ENCODE peak calls at places on chromosomes 16 and 17, in five cellular contexts. S is heart right ventricle, G is SK-N-SH, W is cardiac muscle cell, B is psoas muscle. T is an unnamed sample.
A peak's percentile ranks its signal among the peaks of the same experiment; 100 is the strongest.

GRCh38 chr16:80319181-80319580 is 221.6 kb upstream of the DYNLRB2 start:
- DNase-seq in W (no peak), S (no peak), B (no peak), G (no peak), T (no peak)

GRCh38 chr17:60529806-60530205 is 3.8 kb upstream of the APPBP2 start:
- DNase-seq in W (no peak), S (no peak), B (no peak), G (no peak), T (no peak)

GRCh38 chr17:48733632-48734327 is 5.2 kb upstream of the HOXB13 start:
- DNase-seq in S (no peak), W (no peak), G (no peak), B (no peak), T (no peak)

GRCh38 chr17:2025220-2025621 is at the start of gene RTN4RL1:
- DNase-seq in W (peak; percentile 63), G (peak; percentile 78), B (peak; percentile 86), S (peak; percentile 76), T (peak; percentile 62)

GRCh38 chr17:58059141-58059540 is 24.1 kb upstream of the DYNLL2 start:
- DNase-seq in W (no peak), G (no peak), S (no peak), B (no peak), T (no peak)

GRCh38 chr16:78096386-78096785 is 3.1 kb upstream of the WWOX start:
- DNase-seq in G (no peak), S (no peak), W (no peak), B (no peak), T (no peak)

GRCh38 chr17:21318439-21318838 is 33.9 kb downstream of the MAP2K3 start:
- DNase-seq in W (no peak), G (no peak), S (no peak), B (peak; percentile 50), T (no peak)

GRCh38 chr17:29250666-29251065 is 4.0 kb downstream of the CRYBA1 start:
- DNase-seq in S (no peak), W (no peak), B (no peak), G (no peak), T (no peak)

GRCh38 chr16:77132051-77132618 is 58.9 kb upstream of the MON1B start:
- DNase-seq in B (no peak), W (no peak), G (no peak), S (no peak), T (no peak)

GRCh38 chr17:75723201-75723930 is 2.1 kb downstream of the ITGB4 start:
- DNase-seq in B (no peak), S (no peak), G (no peak), W (no peak), T (peak; percentile 91)

GRCh38 chr16:89860747-89861304 is 12.6 kb upstream of the TCF25 start:
- DNase-seq in B (peak; percentile 76), G (peak; percentile 95), W (peak; percentile 55), S (peak; percentile 71), T (peak; percentile 65)

GRCh38 chr17:81453712-81454111 is 58.5 kb downstream of the BAHCC1 start:
- DNase-seq in W (no peak), B (no peak), S (no peak), G (no peak), T (no peak)

GRCh38 chr16:47309581-47310312 is 151.1 kb downstream of the ITFG1 start:
- DNase-seq in S (no peak), W (no peak), G (no peak), B (no peak), T (no peak)

GRCh38 chr16:35911899-35912298 is 2452.5 kb downstream of the TP53TG3F start:
- DNase-seq in G (no peak), S (no peak), B (no peak), W (no peak), T (no peak)

GRCh38 chr17:3025421-3026124 is 37.8 kb downstream of the OR1D5 start:
- DNase-seq in B (peak; percentile 23), G (no peak), S (no peak), W (no peak), T (no peak)

GRCh38 chr16:30605148-30605547 is 5.0 kb downstream of the ZNF689 start:
- DNase-seq in B (no peak), G (no peak), W (no peak), S (peak; percentile 25), T (no peak)

GRCh38 chr17:68591583-68591982 is 9.6 kb downstream of the FAM20A start:
- DNase-seq in S (peak; percentile 31), B (peak; percentile 80), W (no peak), G (no peak), T (no peak)

GRCh38 chr16:57766714-57767348 is 31.3 kb downstream of the KATNB1 start:
- DNase-seq in G (no peak), W (no peak), B (peak; percentile 8), S (no peak), T (no peak)

GRCh38 chr16:66740010-66740409 is 11.4 kb downstream of the DYNC1LI2 start:
- DNase-seq in B (no peak), G (peak; percentile 69), S (no peak), W (peak; percentile 58), T (peak; percentile 34)

GRCh38 chr17:32007463-32008298 is 498 bp downstream of the LRRC37B start:
- DNase-seq in G (peak; percentile 73), W (peak; percentile 29), B (no peak), S (no peak), T (peak; percentile 69)

GRCh38 chr17:16886655-16887322 is 85.1 kb downstream of the TNFRSF13B start:
- DNase-seq in B (no peak), W (no peak), G (no peak), S (no peak), T (no peak)

GRCh38 chr17:56174421-56174820 is 21.1 kb downstream of the ANKFN1 start:
- DNase-seq in B (no peak), W (no peak), S (no peak), G (no peak), T (no peak)

GRCh38 chr16:8718753-8719386 is 44.5 kb downstream of the ABAT start:
- DNase-seq in G (no peak), W (no peak), B (no peak), S (no peak), T (no peak)

GRCh38 chr16:89600427-89600826 is 13.0 kb upstream of the DPEP1 start:
- DNase-seq in B (no peak), W (no peak), G (no peak), S (no peak), T (no peak)

GRCh38 chr16:8788578-8789172 is 8.8 kb downstream of the TMEM186 start:
- DNase-seq in B (no peak), S (no peak), W (no peak), G (no peak), T (peak; percentile 68)

GRCh38 chr17:78049609-78050008 is 78.9 kb downstream of the TMC6 start:
- DNase-seq in S (no peak), W (no peak), G (no peak), B (no peak), T (no peak)

GRCh38 chr17:78046923-78047322 is 81.6 kb downstream of the TMC6 start:
- DNase-seq in B (no peak), W (peak; percentile 5), G (no peak), S (no peak), T (no peak)

GRCh38 chr17:78048346-78049292 is 79.9 kb downstream of the TMC6 start:
- DNase-seq in B (no peak), G (no peak), W (no peak), S (no peak), T (no peak)

GRCh38 chr17:78053777-78054468 is 74.6 kb downstream of the TMC6 start:
- DNase-seq in S (no peak), W (no peak), B (no peak), G (no peak), T (no peak)

DNA sequence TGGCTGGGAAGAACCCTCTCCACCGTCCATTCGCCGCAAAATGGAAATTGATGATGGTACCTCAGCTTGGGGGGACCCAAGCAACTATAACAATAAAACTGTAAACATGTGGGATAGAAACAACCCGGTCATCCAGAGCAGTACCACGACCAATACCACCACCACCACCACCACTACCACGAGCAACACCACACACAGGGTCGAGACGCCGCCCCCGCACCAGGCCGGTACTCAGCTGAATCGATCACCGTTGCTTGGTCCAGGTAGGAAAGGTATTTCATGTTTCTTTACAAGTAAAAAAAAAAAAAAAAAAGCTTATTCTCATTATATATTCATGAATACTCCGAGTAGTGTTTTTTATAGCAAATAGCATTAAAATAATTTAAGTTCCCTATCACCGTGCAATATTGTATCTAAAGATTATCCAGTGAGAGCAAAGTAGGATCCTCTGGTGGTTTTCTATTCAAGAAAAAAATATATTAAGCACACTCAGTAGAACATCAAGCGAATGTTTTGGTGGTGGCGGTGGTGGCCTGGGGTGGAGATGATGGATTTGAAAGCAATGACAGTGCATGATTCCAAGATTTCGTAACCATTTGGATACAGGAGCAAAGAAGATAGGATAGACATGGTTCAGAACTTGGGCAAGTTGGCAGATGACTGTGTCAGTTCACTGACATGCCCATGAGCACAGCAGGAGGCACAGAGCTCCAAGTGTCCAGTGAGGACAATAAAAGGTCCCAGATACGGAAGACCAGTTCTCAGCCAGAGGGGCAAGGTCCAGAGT is 77.2 kb downstream of the TMC6 start:
- DNase-seq in B (no peak), G (no peak), S (no peak), W (no peak), T (no peak)
- H3K4me1 ChIP-seq in B (peaks cover 23% of the 10 kb centered on the region), G (peaks cover 6% of the 10 kb centered on the region), S (peaks cover 7% of the 10 kb centered on the region), W (no peaks in the 10 kb centered on the region), T (no peaks in the 10 kb centered on the region)

GRCh38 chr16:84950906-84951305 is 60.4 kb downstream of the ZDHHC7 start:
- DNase-seq in S (no peak), W (no peak), B (no peak), G (peak; percentile 56), T (no peak)
- TF ChIP-seq CTCF in S (peak; percentile 37), W (peak; percentile 19), B (peak; percentile 14), G (peak; percentile 37), T (no peak)

GRCh38 chr16:71564377-71564967 is 12.4 kb downstream of the TAT start:
- DNase-seq in B (peak; percentile 91), G (no peak), W (no peak), S (peak; percentile 94), T (peak; percentile 93)
- H3K27ac ChIP-seq in B (peak overlapping the region; percentile 21), G (peak overlapping the region; percentile 56), W (peak overlapping the region; percentile 6), S (peak overlapping the region; percentile 15), T (peak overlapping the region; percentile 87)

GRCh38 chr16:12340151-12340733 is 363.7 kb downstream of the SNX29 start:
- DNase-seq in S (no peak), G (no peak), B (no peak), W (peak; percentile 21), T (peak; percentile 51)
- H3K4me1 ChIP-seq in S (peaks cover 16% of the 10 kb centered on the region), G (no peaks in the 10 kb centered on the region), B (peaks cover 7% of the 10 kb centered on the region), W (no peaks in the 10 kb centered on the region), T (no peaks in the 10 kb centered on the region)

GRCh38 chr16:82625066-82625968 is 1.5 kb upstream of the CDH13 start:
- DNase-seq in B (no peak), W (no peak), S (no peak), G (no peak), T (no peak)

DNA sequence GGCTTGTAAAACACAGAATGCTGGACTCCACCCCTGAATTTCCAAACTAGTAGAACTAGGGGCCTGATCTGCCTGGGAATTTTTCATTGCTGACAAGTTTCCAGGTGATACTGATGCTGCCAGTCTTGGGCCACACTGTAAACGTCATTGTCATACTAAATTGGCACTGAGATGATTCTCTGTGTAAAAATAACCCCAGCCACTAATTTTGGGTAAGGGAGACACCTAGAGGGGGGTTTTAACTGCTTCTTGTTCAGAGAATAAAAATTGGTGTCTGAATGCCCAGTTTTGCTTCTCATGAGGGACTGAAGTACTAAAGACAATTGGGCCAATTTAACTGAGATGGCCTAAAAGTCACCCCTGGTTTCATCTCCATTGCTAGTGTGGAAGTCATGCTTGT is 5.0 kb upstream of the CDH13 start:
- DNase-seq in B (no peak), W (no peak), S (no peak), G (no peak), T (no peak)
- TF ChIP-seq CTCF in B (no peak), W (peak; percentile 21), S (peak; percentile 8), G (peak; percentile 31), T (no peak)